ENCODE peak calls at places on chromosomes 2 and 18, in four cellular contexts. Y is IMR-90, Q is hepatocyte, W is H1. T is an unnamed sample.

GRCh38 chr18:58396144-58396543 is 232.7 kb downstream of the ALPK2 start:
- DNase-seq in Y (no peak), Q (no peak), W (no peak), T (no peak)

GRCh38 chr2:237320801-237321563 is 93.0 kb downstream of the COL6A3 start:
- DNase-seq in W (no peak), Q (no peak), Y (no peak), T (no peak)

GRCh38 chr18:50967714-50968661 is at the start of gene ELAC1:
- DNase-seq in Q (peak), W (peak), Y (peak), T (no peak)

GRCh38 chr2:25301453-25302352 is 40.0 kb downstream of the DNMT3A start:
- DNase-seq in W (no peak), Q (no peak), Y (peak), T (no peak)

GRCh38 chr18:54023471-54023870 is 201.0 kb downstream of the MBD2 start:
- DNase-seq in Q (no peak), W (no peak), Y (no peak), T (no peak)

GRCh38 chr2:68292108-68292710 is 27.5 kb downstream of the CNRIP1 start:
- DNase-seq in Q (peak), Y (peak), W (no peak), T (no peak)

GRCh38 chr2:30225131-30225762 is 6.1 kb upstream of the LBH start:
- DNase-seq in W (no peak), Q (peak), Y (peak), T (no peak)

GRCh38 chr2:18209934-18210639 is 331.6 kb downstream of the KCNS3 start:
- DNase-seq in Y (peak), Q (no peak), W (no peak), T (peak)

GRCh38 chr2:73341039-73341438 is 44.6 kb upstream of the ALMS1 start:
- DNase-seq in Y (no peak), W (no peak), Q (no peak), T (no peak)

GRCh38 chr2:32058130-32058529 is 5.2 kb upstream of the SPAST start:
- DNase-seq in Y (peak), Q (no peak), W (no peak), T (no peak)

GRCh38 chr2:20451761-20452499 is 5.1 kb downstream of the RHOB start:
- DNase-seq in Y (no peak), W (no peak), Q (no peak), T (no peak)

GRCh38 chr2:207746131-207746530 is 23.6 kb downstream of the FZD5 start:
- DNase-seq in Y (peak), W (no peak), Q (peak), T (peak)

GRCh38 chr2:30234180-30234971 is 3.0 kb downstream of the LBH start:
- DNase-seq in W (no peak), Q (peak), Y (peak), T (no peak)

GRCh38 chr2:105568323-105568610 is 169.4 kb upstream of the FHL2 start:
- DNase-seq in Y (no peak), Q (no peak), W (no peak), T (no peak)

GRCh38 chr18:61602836-61603235 is 269.6 kb downstream of the CDH20 start:
- DNase-seq in W (no peak), Q (no peak), Y (peak), T (no peak)

GRCh38 chr2:202944403-202944802 is 32.3 kb downstream of the CARF start:
- DNase-seq in Q (no peak), Y (peak), W (no peak), T (no peak)

GRCh38 chr2:16284941-16285625 is 344.7 kb downstream of the MYCN start:
- DNase-seq in W (no peak), Y (no peak), Q (no peak), T (no peak)

GRCh38 chr2:197386242-197386641 is 48.6 kb downstream of the SF3B1 start:
- DNase-seq in Q (no peak), W (no peak), Y (no peak), T (no peak)

GRCh38 chr2:74707837-74708236 is 53.8 kb downstream of the SEMA4F start:
- DNase-seq in Q (no peak), Y (no peak), W (no peak), T (no peak)

GRCh38 chr2:223460774-223461211 is 141.4 kb downstream of the SCG2 start:
- DNase-seq in W (no peak), Q (no peak), Y (peak), T (no peak)

GRCh38 chr2:217482343-217482742 is 520.5 kb downstream of the TNS1 start:
- DNase-seq in Q (no peak), Y (no peak), W (no peak), T (no peak)

GRCh38 chr18:61854578-61854977 is 38.2 kb downstream of the RNF152 start:
- DNase-seq in Q (no peak), Y (peak), W (no peak), T (no peak)

GRCh38 chr2:64317712-64318475 is 136.1 kb upstream of the LGALSL start:
- DNase-seq in W (no peak), Q (no peak), Y (no peak), T (no peak)

GRCh38 chr2:48767330-48767729 is 11.8 kb upstream of the LHCGR start:
- DNase-seq in Q (peak), Y (no peak), W (no peak), T (no peak)

GRCh38 chr2:239818531-239819011 is 206.6 kb downstream of the NDUFA10 start:
- DNase-seq in W (no peak), Y (no peak), Q (no peak), T (no peak)

GRCh38 chr18:75133721-75134645 is 75.0 kb downstream of the PTGR3 start:
- DNase-seq in W (no peak), Y (no peak), Q (no peak), T (no peak)

GRCh38 chr18:66150650-66151049 is 399.8 kb downstream of the CDH7 start:
- DNase-seq in W (no peak), Y (no peak), Q (no peak), T (no peak)

GRCh38 chr2:138948070-138948539 is 167.9 kb upstream of the NXPH2 start:
- DNase-seq in W (no peak), Q (peak), Y (peak), T (no peak)

GRCh38 chr2:96164459-96165184 is 19.4 kb upstream of the DUSP2 start:
- DNase-seq in Q (no peak), W (no peak), Y (no peak), T (no peak)
- H3K4me3 ChIP-seq in Q (no peak), W (no peak), Y (no peak), T (no peak)

DNA sequence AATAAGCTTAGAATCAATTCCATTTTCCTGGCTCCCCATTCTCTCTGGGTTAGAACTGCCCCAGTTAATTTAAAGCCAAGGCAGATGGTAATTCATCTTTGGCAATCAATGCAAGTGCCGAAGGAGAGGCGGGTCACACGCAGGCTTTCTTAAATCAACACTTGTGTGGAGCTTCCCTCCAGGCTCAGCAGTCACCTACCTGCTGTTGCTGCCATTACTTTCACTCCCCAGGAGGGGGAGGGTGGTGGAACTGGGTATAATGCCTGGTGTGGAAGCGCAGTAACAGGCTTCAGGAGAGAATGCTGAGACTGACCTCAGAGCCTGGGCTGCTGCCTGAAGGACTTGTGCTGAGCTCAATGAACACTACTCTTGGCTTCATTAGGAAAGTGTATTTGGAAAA is 19.2 kb downstream of the TTR start:
- DNase-seq in Q (peak), Y (no peak), W (peak), T (no peak)
- TF ChIP-seq CTCF in Q (peak), Y (no peak), W (peak), T (peak)

GRCh38 chr2:135532581-135532980 is 1.3 kb downstream of the R3HDM1 start:
- DNase-seq in W (no peak), Q (no peak), Y (no peak), T (no peak)
- H3K4me3 ChIP-seq in W (peak), Q (peak), Y (peak), T (peak)

DNA sequence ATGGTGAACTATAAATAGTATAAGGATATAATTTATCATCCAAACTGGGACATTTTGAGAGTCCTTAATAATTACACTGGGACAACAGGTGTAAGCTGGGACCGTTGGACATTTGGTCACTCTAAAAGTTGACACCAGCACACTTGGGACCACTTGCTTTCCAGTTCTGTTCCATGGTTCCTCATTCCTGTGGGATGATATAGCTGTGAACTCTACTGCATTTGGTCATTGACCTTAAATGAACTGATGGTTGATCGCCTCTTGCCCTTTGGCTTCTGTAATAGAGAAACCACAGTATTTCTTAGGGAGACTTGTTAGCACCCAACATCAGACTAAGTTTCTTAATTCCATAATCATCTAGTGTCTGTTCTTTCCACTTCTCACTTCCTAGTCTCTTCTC is 46.7 kb downstream of the EML6 start:
- DNase-seq in W (no peak), Y (no peak), Q (no peak), T (no peak)
- TF ChIP-seq CTCF in W (no peak), Y (no peak), Q (no peak), T (no peak)

GRCh38 chr2:45820048-45820447 is 168.6 kb downstream of the PRKCE start:
- DNase-seq in Y (no peak), W (no peak), Q (no peak), T (no peak)

GRCh38 chr2:45823723-45824206 is 172.3 kb downstream of the PRKCE start:
- DNase-seq in Y (no peak), W (no peak), Q (no peak), T (peak)

GRCh38 chr2:45825001-45825651 is 173.7 kb downstream of the PRKCE start:
- DNase-seq in Q (no peak), W (no peak), Y (no peak), T (no peak)

GRCh38 chr2:45821558-45822271 is 170.2 kb downstream of the PRKCE start:
- DNase-seq in W (no peak), Q (peak), Y (peak), T (peak)

DNA sequence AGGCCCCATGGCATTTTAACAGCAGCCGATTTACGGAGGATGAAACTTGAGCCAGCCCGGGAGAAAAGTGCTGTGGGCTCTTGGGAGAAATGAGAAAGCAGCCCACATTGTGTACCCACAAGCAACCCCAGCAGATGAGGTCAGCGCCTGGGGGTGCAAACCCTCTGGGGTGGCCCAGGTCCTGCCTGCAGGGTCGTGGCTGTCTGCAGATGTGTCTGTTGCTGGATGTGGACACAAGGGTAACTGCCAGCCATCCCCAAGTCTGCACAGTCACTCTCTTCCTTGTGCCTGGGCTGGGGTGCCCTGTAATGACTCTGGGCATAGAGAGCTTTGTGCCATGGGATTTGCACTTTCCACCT is 170.8 kb downstream of the PRKCE start:
- DNase-seq in W (no peak), Q (peak), Y (peak), T (no peak)
- H3K4me3 ChIP-seq in W (no peak), Q (no peak), Y (no peak), T (no peak)

T was measured in LNCaP clone FGC.